ENCODE peak calls at places on chromosomes 11 and 22, in four cellular contexts. U is SK-N-SH, N is IMR-90, C is colonic mucosa. Z is an unnamed sample. For H3K9me3, the result is how much of the 10 kb centered on the place peaks cover.

GRCh38 chr11:36566407-36567053 is 1.3 kb upstream of the RAG1 start:
- DNase-seq in N (no peak), U (no peak), C (no peak), Z (no peak)

GRCh38 chr11:86047275-86047991 is 21.5 kb downstream of the PICALM start:
- DNase-seq in U (no peak), N (peak), C (no peak), Z (no peak)

GRCh38 chr11:11569936-11570491 is 51.8 kb downstream of the GALNT18 start:
- DNase-seq in C (peak), U (no peak), N (no peak), Z (no peak)

GRCh38 chr11:2740275-2740940 is 40.6 kb upstream of the KCNQ1OT1 start:
- DNase-seq in C (no peak), N (no peak), U (no peak), Z (no peak)

GRCh38 chr22:27642104-27642800 is 159.3 kb downstream of the MN1 start:
- DNase-seq in C (no peak), N (no peak), U (peak), Z (no peak)

GRCh38 chr11:69423611-69424385 is 57.7 kb upstream of the LINC01488 start:
- DNase-seq in U (no peak), N (no peak), C (no peak), Z (no peak)

GRCh38 chr22:31947296-31947695 is 3.0 kb downstream of the YWHAH start:
- DNase-seq in U (no peak), C (peak), N (no peak), Z (peak)

GRCh38 chr11:66318576-66318970 is 1.7 kb upstream of the CD248 start:
- DNase-seq in C (no peak), N (no peak), U (no peak), Z (no peak)

GRCh38 chr11:19882356-19882755 is 169.7 kb downstream of the NAV2 start:
- DNase-seq in N (no peak), U (no peak), C (no peak), Z (no peak)

DNA sequence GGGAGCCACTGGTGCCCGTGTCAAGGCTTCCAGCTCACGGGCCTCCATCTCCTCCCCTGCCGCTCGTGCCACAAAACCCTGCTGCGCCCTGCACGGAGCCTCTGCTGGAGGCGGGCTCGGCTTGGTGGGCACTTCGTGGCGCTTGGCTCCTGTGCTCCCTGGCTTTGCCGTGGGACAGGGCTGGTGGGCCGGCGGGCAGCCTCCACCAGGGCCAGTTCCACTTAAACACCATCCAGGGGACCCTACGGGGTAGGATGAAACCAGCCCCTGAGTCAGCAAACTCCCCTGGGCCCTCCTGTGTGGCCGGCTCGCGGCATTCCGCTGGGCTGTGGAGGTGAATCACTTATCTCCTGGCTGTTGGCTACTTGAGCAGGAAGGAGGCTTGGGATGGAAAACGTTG is 1304.6 kb downstream of the BRD1 start:
- DNase-seq in U (no peak), N (no peak), C (no peak), Z (no peak)
- H3K9me3 ChIP-seq in U (under half), N (half or more), C (under half), Z (under half)

GRCh38 chr22:22823126-22823804 is 64.4 kb upstream of the IGLL5 start:
- DNase-seq in U (no peak), C (no peak), N (no peak), Z (peak)
- H3K9ac ChIP-seq in U (no peak), C (no peak), N (no peak), Z (peak)

GRCh38 chr22:48309115-48309705 is 1518.5 kb downstream of the BRD1 start:
- DNase-seq in C (peak), U (no peak), N (no peak), Z (no peak)
- H3K9me3 ChIP-seq in C (under half), U (under half), N (half or more), Z (under half)

GRCh38 chr11:73416711-73417265 is 40.6 kb downstream of the RELT start:
- DNase-seq in C (no peak), U (no peak), N (peak), Z (no peak)
- H3K9ac ChIP-seq in C (no peak), U (no peak), N (no peak), Z (no peak)

Z was measured in Karpas-422.